ENCODE peak calls at places on chromosomes 12 and 14, in six cellular contexts. Q, I, U, Z, O and E are unnamed samples.

GRCh38 chr12:24083787-24084186 is 134.3 kb upstream of the SOX5 start:
- DNase-seq in Q (no peak), Z (no peak), U (no peak), O (no peak), I (no peak), E (no peak)

GRCh38 chr14:87332001-87332400 is 661.0 kb downstream of the GALC start:
- DNase-seq in Q (peak), U (no peak), O (no peak), Z (no peak), I (peak), E (peak)

GRCh38 chr12:104426926-104427546 is 29.7 kb upstream of the CHST11 start:
- DNase-seq in U (no peak), I (peak), O (no peak), Q (peak), Z (no peak), E (peak)

GRCh38 chr12:110582286-110583136 is 607 bp downstream of the PPTC7 start:
- DNase-seq in I (peak), Z (peak), O (peak), U (peak), Q (peak), E (no peak)

GRCh38 chr14:89959853-89960493 is 4.2 kb downstream of the TDP1 start:
- DNase-seq in U (no peak), I (no peak), O (no peak), Q (no peak), Z (no peak), E (no peak)

GRCh38 chr12:49920241-49920914 is 16.7 kb upstream of the FAIM2 start:
- DNase-seq in Z (no peak), I (peak), Q (peak), U (no peak), O (no peak), E (peak)

GRCh38 chr12:127245437-127245836 is 1021.5 kb upstream of the TMEM132C start:
- DNase-seq in Q (peak), I (peak), Z (no peak), U (no peak), O (no peak), E (peak)

GRCh38 chr12:131466932-131467331 is 244.0 kb upstream of the SFSWAP start:
- DNase-seq in I (no peak), Q (no peak), Z (no peak), O (no peak), U (no peak), E (no peak)

GRCh38 chr14:95818581-95818980 is 58.1 kb upstream of the TUNAR start:
- DNase-seq in Q (no peak), O (no peak), I (no peak), U (no peak), Z (no peak), E (no peak)

GRCh38 chr12:52171950-52172512 is 19.8 kb downstream of the KRT80 start:
- DNase-seq in Q (no peak), I (peak), U (no peak), O (no peak), Z (peak), E (peak)
- TF ChIP-seq CTCF in Q (peak), I (peak), U (no peak), O (peak), Z (peak), E (peak)

GRCh38 chr14:51546603-51547258 is 105.0 kb upstream of the FRMD6 start:
- DNase-seq in Q (no peak), Z (no peak), U (no peak), O (no peak), I (no peak), E (no peak)

GRCh38 chr14:51546099-51546498 is 105.6 kb upstream of the FRMD6 start:
- DNase-seq in O (no peak), U (no peak), Z (no peak), I (no peak), Q (no peak), E (peak)

GRCh38 chr14:51548187-51548586 is 103.5 kb upstream of the FRMD6 start:
- DNase-seq in U (no peak), Z (no peak), I (no peak), Q (no peak), O (no peak), E (no peak)

GRCh38 chr14:51547701-51548100 is 104.0 kb upstream of the FRMD6 start:
- DNase-seq in Z (no peak), Q (peak), I (no peak), U (no peak), O (no peak), E (no peak)

GRCh38 chr14:51547260-51547659 is 104.5 kb upstream of the FRMD6 start:
- DNase-seq in I (peak), Q (peak), O (no peak), Z (no peak), U (no peak), E (peak)
- H3K4me3 ChIP-seq in I (no peak), Q (no peak), O (no peak), Z (no peak), U (no peak), E (no peak)

GRCh38 chr12:6345319-6346071 is 3.6 kb upstream of the TNFRSF1A start:
- DNase-seq in O (no peak), U (no peak), I (peak), Q (peak), Z (no peak), E (peak)
- TF ChIP-seq CTCF in O (no peak), U (no peak), I (no peak), Q (no peak), Z (no peak), E (no peak)

GRCh38 chr14:50669441-50669986 is 1.4 kb upstream of the SAV1 start:
- DNase-seq in U (no peak), O (no peak), Q (no peak), Z (no peak), I (no peak), E (no peak)
- H3K4me3 ChIP-seq in U (no peak), O (no peak), Q (no peak), Z (no peak), I (no peak), E (no peak)

GRCh38 chr12:71216725-71217579 is 59.2 kb upstream of the TSPAN8 start:
- DNase-seq in I (peak), Q (peak), U (no peak), Z (no peak), O (no peak), E (peak)
- TF ChIP-seq CTCF in I (no peak), Q (peak), U (no peak), Z (peak), O (peak), E (peak)

DNA sequence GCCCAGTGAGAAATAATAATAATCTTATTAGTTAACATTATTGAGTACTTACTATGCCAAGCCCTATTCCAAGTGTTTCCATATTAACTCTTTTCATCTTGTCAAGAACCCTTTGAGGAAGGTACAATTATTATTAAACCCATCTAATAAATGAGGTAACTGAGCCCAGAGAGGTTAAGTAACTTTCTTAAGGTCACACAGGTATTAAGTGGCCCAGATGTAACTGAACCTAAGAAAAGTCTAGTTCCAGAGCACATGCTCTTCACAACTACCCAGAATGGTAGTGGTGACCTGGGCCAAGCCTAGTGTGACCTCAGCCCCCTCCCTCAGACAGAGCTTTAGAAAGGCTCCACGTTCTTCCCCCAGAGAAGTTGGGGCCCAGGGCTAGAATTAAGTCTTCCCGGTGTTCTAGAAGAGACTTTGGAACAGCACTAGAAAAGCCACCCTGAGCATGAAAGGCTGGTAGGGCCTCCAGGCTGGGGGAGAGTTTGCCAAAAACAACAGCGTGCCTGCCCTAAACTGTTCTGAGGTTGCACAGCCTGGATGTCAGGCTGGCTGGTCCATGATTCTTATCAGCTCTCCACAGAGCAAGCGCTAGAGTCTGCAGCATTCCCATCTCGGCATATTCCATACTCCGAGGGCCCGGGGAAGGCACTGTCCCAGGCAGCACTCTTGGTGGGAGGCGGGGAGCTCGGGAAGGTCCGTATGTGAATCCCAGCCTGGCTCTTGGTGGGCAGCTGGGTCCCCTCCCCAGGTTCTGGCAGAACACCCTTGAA is 41.3 kb upstream of the CTDSP2 start:
- DNase-seq in Q (peak), Z (no peak), I (peak), U (no peak), O (no peak), E (peak)
- H3K4me3 ChIP-seq in Q (no peak), Z (peak), I (no peak), U (no peak), O (peak), E (peak)

GRCh38 chr14:106185837-106186233 is 659.5 kb downstream of the TMEM121 start:
- DNase-seq in Z (no peak), Q (no peak), O (no peak), I (no peak), U (peak), E (no peak)
- TF ChIP-seq CTCF in Z (peak), Q (no peak), O (no peak), I (no peak), U (peak), E (no peak)

GRCh38 chr12:27012239-27012981 is 1.8 kb downstream of the TM7SF3 start:
- DNase-seq in Z (no peak), Q (no peak), I (no peak), O (no peak), U (no peak), E (no peak)
- H3K4me3 ChIP-seq in Z (peak), Q (no peak), I (no peak), O (no peak), U (no peak), E (no peak)

GRCh38 chr12:38053655-38054464 is 262.7 kb upstream of the ALG10B start:
- DNase-seq in Q (no peak), Z (peak), O (no peak), I (no peak), U (no peak), E (no peak)
- TF ChIP-seq CTCF in Q (no peak), Z (peak), O (no peak), I (no peak), U (no peak), E (no peak)